ENCODE peak calls at places on chromosomes 5 and 9, in nine cellular contexts. W is heart right ventricle, D is lower lobe of right lung, H is endothelial cell, X is fibroblast of the aortic adventitia, R is PC-3, B is stomach, F is progenitor cell of endocrine pancreas, A is colonic mucosa. G is an unnamed sample.

GRCh38 chr9:121640076-121640475 is 11.4 kb upstream of the DAB2IP start:
- DNase-seq in W (peak), D (peak), H (peak), X (no peak), R (peak), B (peak), F (peak), A (peak), G (no peak)

GRCh38 chr5:7856855-7857254 is 5.9 kb upstream of the CFAP90 start:
- DNase-seq in W (no peak), D (no peak), H (peak), X (peak), R (peak), B (no peak), F (no peak), A (no peak), G (peak)

GRCh38 chr9:112380771-112381181 is 868 bp downstream of the HSDL2 start:
- DNase-seq in W (no peak), D (no peak), H (no peak), X (peak), R (peak), B (no peak), F (no peak), A (no peak), G (no peak)

GRCh38 chr5:89105836-89106235 is 222.9 kb upstream of the MEF2C start:
- DNase-seq in W (no peak), D (no peak), H (no peak), X (no peak), R (no peak), B (no peak), F (no peak), A (no peak), G (no peak)

GRCh38 chr9:129270205-129270604 is 92.1 kb upstream of the IER5L start:
- DNase-seq in W (no peak), D (peak), H (no peak), X (no peak), R (no peak), B (peak), F (no peak), A (no peak), G (no peak)

GRCh38 chr5:57488308-57488955 is 5.8 kb upstream of the ACTBL2 start:
- DNase-seq in W (no peak), D (no peak), H (no peak), X (peak), R (peak), B (no peak), F (no peak), A (no peak), G (no peak)

GRCh38 chr9:68904454-68904853 is 109.5 kb downstream of the PRKACG start:
- DNase-seq in W (no peak), D (no peak), H (no peak), X (no peak), R (no peak), B (no peak), F (no peak), A (no peak), G (no peak)

GRCh38 chr9:108003551-108003950 is 514.0 kb upstream of the KLF4 start:
- DNase-seq in W (no peak), D (no peak), H (no peak), X (no peak), R (no peak), B (no peak), F (no peak), A (no peak), G (no peak)

GRCh38 chr5:14628346-14628745 is 36.2 kb upstream of the OTULIN start:
- DNase-seq in W (no peak), D (no peak), H (peak), X (peak), R (peak), B (no peak), F (peak), A (peak), G (no peak)

GRCh38 chr9:121222524-121223171 is 21.0 kb upstream of the RAB14 start:
- DNase-seq in W (no peak), D (no peak), H (no peak), X (peak), R (peak), B (no peak), F (no peak), A (no peak), G (no peak)

GRCh38 chr5:13659391-13659790 is 285.1 kb downstream of the DNAH5 start:
- DNase-seq in W (no peak), D (no peak), H (no peak), X (peak), R (peak), B (no peak), F (no peak), A (no peak), G (no peak)

GRCh38 chr5:173925449-173926071 is 37.4 kb downstream of the CPEB4 start:
- DNase-seq in W (peak), D (peak), H (peak), X (peak), R (peak), B (no peak), F (no peak), A (peak), G (no peak)

GRCh38 chr5:120806132-120806531 is 342.0 kb downstream of the PRR16 start:
- DNase-seq in W (no peak), D (no peak), H (no peak), X (peak), R (no peak), B (no peak), F (no peak), A (no peak), G (no peak)

GRCh38 chr5:93925321-93925720 is 183.9 kb upstream of the POU5F2 start:
- DNase-seq in W (no peak), D (no peak), H (no peak), X (no peak), R (peak), B (no peak), F (no peak), A (no peak), G (no peak)

GRCh38 chr5:126414874-126415502 is 8.2 kb upstream of the GRAMD2B start:
- DNase-seq in W (no peak), D (no peak), H (no peak), X (peak), R (peak), B (no peak), F (no peak), A (no peak), G (no peak)

GRCh38 chr5:153400931-153401330 is 89.5 kb upstream of the GRIA1 start:
- DNase-seq in W (no peak), D (no peak), H (no peak), X (no peak), R (peak), B (no peak), F (no peak), A (no peak), G (no peak)

GRCh38 chr5:157857821-157858526 is 971 bp downstream of the CLINT1 start:
- DNase-seq in W (no peak), D (no peak), H (no peak), X (peak), R (peak), B (no peak), F (no peak), A (no peak), G (no peak)

GRCh38 chr9:4276856-4277255 is 23.0 kb downstream of the GLIS3 start:
- DNase-seq in W (no peak), D (no peak), H (no peak), X (no peak), R (no peak), B (no peak), F (no peak), A (no peak), G (no peak)

GRCh38 chr5:75067434-75067833 is 15.1 kb upstream of the GCNT4 start:
- DNase-seq in W (no peak), D (no peak), H (no peak), X (no peak), R (no peak), B (no peak), F (no peak), A (no peak), G (no peak)

GRCh38 chr9:36939655-36940578 is 94.2 kb downstream of the PAX5 start:
- DNase-seq in W (no peak), D (no peak), H (no peak), X (no peak), R (no peak), B (no peak), F (no peak), A (no peak), G (peak)

GRCh38 chr5:59236448-59236847 is 653.6 kb downstream of the RAB3C start:
- DNase-seq in W (no peak), D (no peak), H (no peak), X (no peak), R (no peak), B (no peak), F (no peak), A (no peak), G (no peak)

GRCh38 chr5:175816348-175816747 is 55.0 kb upstream of the CPLX2 start:
- DNase-seq in W (no peak), D (no peak), H (no peak), X (no peak), R (no peak), B (no peak), F (no peak), A (no peak), G (no peak)

GRCh38 chr5:32760091-32760509 is 49.0 kb downstream of the NPR3 start:
- DNase-seq in W (no peak), D (no peak), H (no peak), X (peak), R (peak), B (no peak), F (no peak), A (no peak), G (no peak)

GRCh38 chr5:138305797-138306196 is 25.8 kb downstream of the CDC25C start:
- DNase-seq in W (peak), D (no peak), H (no peak), X (no peak), R (no peak), B (peak), F (no peak), A (no peak), G (no peak)

GRCh38 chr9:126985870-126986498 is 71.4 kb downstream of the RALGPS1 start:
- DNase-seq in W (peak), D (peak), H (no peak), X (peak), R (peak), B (peak), F (no peak), A (peak), G (no peak)

GRCh38 chr9:7079051-7079450 is 321.3 kb downstream of the KDM4C start:
- DNase-seq in W (no peak), D (no peak), H (no peak), X (no peak), R (no peak), B (no peak), F (no peak), A (no peak), G (no peak)

GRCh38 chr9:129726322-129727160 is 26.3 kb downstream of the PTGES start:
- DNase-seq in W (peak), D (peak), H (peak), X (peak), R (peak), B (peak), F (peak), A (peak), G (peak)

GRCh38 chr9:129111762-129112151 is 542 bp downstream of the PTPA start:
- DNase-seq in W (no peak), D (no peak), H (no peak), X (peak), R (peak), B (peak), F (no peak), A (peak), G (no peak)

GRCh38 chr5:10527281-10527950 is 36.5 kb upstream of the ANKRD33B start:
- DNase-seq in W (no peak), D (no peak), H (no peak), X (peak), R (no peak), B (no peak), F (no peak), A (no peak), G (no peak)

GRCh38 chr5:25713259-25713658 is 1068.5 kb upstream of the CDH10 start:
- DNase-seq in W (no peak), D (no peak), H (peak), X (no peak), R (peak), B (no peak), F (peak), A (no peak), G (no peak)

GRCh38 chr9:70079364-70080103 is 35.9 kb downstream of the MAMDC2 start:
- DNase-seq in W (no peak), D (no peak), H (no peak), X (peak), R (peak), B (no peak), F (no peak), A (no peak), G (no peak)

GRCh38 chr9:83962165-83962564 is 17.9 kb downstream of the HNRNPK start:
- DNase-seq in W (no peak), D (no peak), H (no peak), X (peak), R (peak), B (no peak), F (no peak), A (no peak), G (no peak)

GRCh38 chr5:159341914-159342313 is 11.6 kb upstream of the IL12B start:
- DNase-seq in W (peak), D (peak), H (no peak), X (peak), R (peak), B (no peak), F (no peak), A (peak), G (no peak)

GRCh38 chr5:42636946-42637345 is 119.7 kb upstream of the CCDC152 start:
- DNase-seq in W (no peak), D (no peak), H (no peak), X (no peak), R (peak), B (no peak), F (no peak), A (no peak), G (no peak)

GRCh38 chr5:75660678-75661465 is 49.6 kb downstream of the ANKDD1B start:
- DNase-seq in W (no peak), D (no peak), H (no peak), X (no peak), R (no peak), B (no peak), F (no peak), A (no peak), G (no peak)

GRCh38 chr5:9545301-9545958 is 445 bp downstream of the SEMA5A start:
- DNase-seq in W (peak), D (peak), H (peak), X (no peak), R (no peak), B (no peak), F (peak), A (peak), G (no peak)

DNA sequence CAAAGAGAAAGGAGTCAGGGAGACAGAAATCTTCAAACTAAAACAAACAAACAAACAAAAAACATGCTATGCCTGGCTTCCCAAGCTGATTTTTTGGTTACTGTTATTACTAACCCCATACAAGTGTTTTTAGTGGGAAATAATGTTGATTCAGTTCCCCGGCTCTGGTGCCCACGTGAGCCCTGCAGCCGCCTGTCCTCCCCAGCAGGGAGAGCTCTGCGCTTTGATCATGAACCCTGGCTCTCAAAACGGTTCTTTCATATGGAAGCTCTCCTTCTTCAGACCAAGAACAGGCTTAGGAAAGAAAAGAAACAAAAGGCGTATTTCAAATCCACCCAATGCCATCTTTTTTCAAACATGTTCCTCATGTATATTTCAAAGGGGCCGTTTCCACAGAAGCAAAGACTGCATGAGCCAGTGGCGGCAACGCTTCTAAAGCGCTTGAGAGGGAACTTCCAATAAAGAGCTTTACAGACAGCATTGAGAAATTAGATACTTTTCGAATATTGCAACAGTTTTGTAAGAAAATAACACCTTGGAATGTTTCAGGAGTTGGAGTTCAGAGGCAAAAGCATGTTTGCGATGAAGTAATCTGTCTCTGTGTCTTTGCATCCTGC is 74.8 kb downstream of the ICE1 start:
- DNase-seq in W (peak), D (no peak), H (peak), X (peak), R (peak), B (no peak), F (peak), A (peak), G (no peak)
- TF ChIP-seq CTCF in W (peak), D (peak), H (peak), X (peak), R (peak), B (no peak), F (peak), A (peak), G (peak)

DNA sequence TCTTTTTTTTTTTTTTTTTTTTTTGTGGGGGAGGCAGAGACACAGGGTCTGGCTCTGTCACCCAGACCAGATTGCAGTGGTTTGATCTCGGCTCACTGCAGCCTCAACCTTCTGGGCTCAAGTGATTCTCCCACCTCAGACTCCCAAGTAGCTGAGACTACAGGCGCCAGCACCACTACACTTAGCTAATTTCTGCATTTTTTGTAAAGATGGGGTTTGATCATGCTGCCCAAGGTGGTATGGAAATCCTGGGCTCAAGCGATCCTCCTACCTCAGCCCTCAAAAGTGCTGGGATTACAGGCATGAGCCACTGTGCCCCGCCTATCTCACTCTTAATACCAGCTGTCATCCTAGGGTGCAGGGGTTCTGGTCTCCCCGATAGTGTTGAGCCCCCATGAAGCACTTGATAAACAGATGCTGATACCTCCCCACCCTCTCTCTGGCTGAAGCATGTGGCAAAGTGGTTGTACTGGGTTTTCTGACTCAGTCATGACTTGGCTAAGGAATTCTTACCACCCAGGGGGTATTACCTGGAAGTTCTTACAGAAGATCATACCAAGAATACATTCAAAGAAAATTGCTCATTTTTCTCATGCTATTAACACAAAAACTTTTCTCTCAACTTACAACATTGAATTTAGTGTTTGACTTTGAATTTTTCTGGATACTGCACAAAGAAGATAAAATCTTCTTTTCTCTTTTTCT is 110.2 kb upstream of the DAPK1 start:
- DNase-seq in W (no peak), D (no peak), H (no peak), X (peak), R (no peak), B (no peak), F (no peak), A (no peak), G (no peak)
- TF ChIP-seq CTCF in W (no peak), D (no peak), H (no peak), X (no peak), R (no peak), B (no peak), F (no peak), A (no peak), G (no peak)

DNA sequence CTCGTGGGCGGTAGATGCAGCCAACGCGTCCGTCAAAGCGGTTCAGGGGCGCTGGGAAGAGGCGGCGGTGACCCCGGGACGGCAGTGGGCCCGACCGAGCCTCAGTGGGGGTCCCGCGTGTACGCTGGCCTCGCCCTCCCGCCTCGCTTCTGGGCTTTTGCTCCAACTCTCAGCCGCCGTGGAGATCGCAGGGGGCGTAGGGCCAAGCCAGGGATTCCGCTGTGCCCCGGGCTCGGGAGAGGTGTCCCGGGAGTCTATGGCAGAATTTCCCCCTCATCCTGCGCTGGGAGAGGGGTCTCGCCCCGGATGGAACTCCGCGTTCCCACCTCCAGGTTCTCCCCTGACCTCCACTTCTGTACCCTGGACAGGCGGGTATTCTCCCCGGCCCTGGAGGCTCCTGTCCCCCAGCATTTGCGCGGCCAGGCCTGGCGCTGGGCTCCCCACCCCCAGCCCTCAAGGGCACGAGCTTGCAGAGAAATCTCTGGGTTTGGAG is 131.9 kb downstream of the MRPL36 start:
- DNase-seq in W (no peak), D (no peak), H (no peak), X (no peak), R (no peak), B (no peak), F (no peak), A (no peak), G (peak)
- TF ChIP-seq CTCF in W (no peak), D (no peak), H (peak), X (no peak), R (no peak), B (no peak), F (no peak), A (no peak), G (no peak)

GRCh38 chr5:72324186-72324825 is 4.1 kb downstream of the PTCD2 start:
- DNase-seq in W (no peak), D (no peak), H (no peak), X (no peak), R (peak), B (no peak), F (no peak), A (no peak), G (no peak)

GRCh38 chr5:72314571-72315172 is 5.4 kb downstream of the MRPS27 start:
- DNase-seq in W (no peak), D (no peak), H (no peak), X (peak), R (peak), B (peak), F (no peak), A (no peak), G (no peak)

GRCh38 chr5:72325566-72326297 is 5.6 kb downstream of the PTCD2 start:
- DNase-seq in W (no peak), D (no peak), H (no peak), X (peak), R (peak), B (no peak), F (no peak), A (no peak), G (no peak)

DNA sequence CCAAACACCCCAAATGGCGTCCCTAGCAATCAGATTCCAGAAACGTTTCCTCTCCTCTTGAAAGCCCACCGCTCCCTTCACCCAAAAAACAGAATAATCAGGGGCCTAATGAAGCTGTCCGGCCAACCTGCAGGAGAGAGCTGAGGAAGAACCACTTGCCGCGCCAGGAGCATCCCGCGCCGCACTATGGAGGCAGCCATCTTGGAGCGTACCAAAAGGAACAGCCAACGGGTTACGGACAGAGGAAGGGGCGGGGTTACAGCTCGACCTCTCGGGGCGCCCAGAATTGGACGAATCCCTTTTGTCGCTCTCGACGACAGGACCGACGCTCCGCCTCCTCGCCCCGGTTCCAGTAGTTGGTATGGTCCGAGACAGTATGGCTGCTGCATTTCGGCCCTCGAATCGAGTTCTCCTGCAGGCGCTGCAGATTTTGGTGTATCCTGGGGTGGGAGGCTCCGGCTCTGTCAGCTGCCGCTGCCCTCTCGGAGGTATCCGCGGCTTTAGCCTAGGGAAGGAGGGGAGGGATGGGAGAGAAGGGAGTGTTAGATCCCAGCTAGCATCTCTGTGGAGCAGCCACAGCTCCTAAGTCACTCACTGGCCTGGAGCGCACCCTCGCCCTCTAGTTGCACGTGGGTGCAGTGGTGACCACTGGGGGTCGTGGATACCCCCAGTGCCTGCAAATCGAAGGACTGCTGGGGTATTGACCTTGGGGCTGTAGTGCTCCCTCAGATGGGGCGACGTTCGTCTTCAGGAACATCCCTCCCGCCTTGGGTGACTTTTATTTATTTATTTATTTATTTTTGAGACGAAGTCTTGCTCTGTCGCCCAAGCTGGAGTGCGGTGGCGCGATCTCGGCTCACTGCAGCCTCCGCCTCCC is at the start of the genes MRPS27 and PTCD2:
- DNase-seq in W (peak), D (peak), H (peak), X (peak), R (peak), B (peak), F (peak), A (peak), G (peak)
- TF ChIP-seq CTCF in W (peak), D (no peak), H (no peak), X (peak), R (no peak), B (no peak), F (peak), A (no peak), G (peak)

G was measured in osteocyte.